ENCODE peak calls at places on chromosomes 12 and 14, in nine cellular contexts. W is GM03348; L is neural crest cell; I is DMS153; A is stimulated activated CD4-positive, alpha-beta T cell treated with anti-CD3 and anti-CD28 coated beads, Interleukin-1b, Interleukin-23, amount 100 ng/mL, for 24 hours; N is AG04450; J is GOT3; D is ureter; Y is BJ. U is an unnamed sample.

GRCh38 chr14:54901380-54902142 is 1.1 kb downstream of the GCH1 start:
- DNase-seq in W (no peak), L (no peak), I (no peak), A (no peak), N (no peak), J (no peak), D (peak), Y (no peak), U (no peak)

GRCh38 chr12:67802723-67803122 is 154.2 kb downstream of the DYRK2 start:
- DNase-seq in W (no peak), L (no peak), I (no peak), A (no peak), N (no peak), J (no peak), D (no peak), Y (no peak), U (no peak)

GRCh38 chr14:60093606-60094005 is 1.9 kb downstream of the PCNX4 start:
- DNase-seq in W (no peak), L (no peak), I (no peak), A (no peak), N (no peak), J (no peak), D (no peak), Y (no peak), U (no peak)

GRCh38 chr14:40218282-40218941 is 786.2 kb upstream of the FBXO33 start:
- DNase-seq in W (no peak), L (no peak), I (peak), A (no peak), N (no peak), J (no peak), D (no peak), Y (no peak), U (no peak)

GRCh38 chr12:3680919-3681594 is 71.9 kb downstream of the CRACR2A start:
- DNase-seq in W (no peak), L (no peak), I (peak), A (no peak), N (no peak), J (no peak), D (no peak), Y (no peak), U (no peak)

GRCh38 chr14:22854963-22855724 is 16.4 kb upstream of the LRP10 start:
- DNase-seq in W (no peak), L (no peak), I (peak), A (no peak), N (no peak), J (no peak), D (no peak), Y (no peak), U (no peak)

GRCh38 chr14:49852351-49853157 is at the start of gene NEMF:
- DNase-seq in W (peak), L (peak), I (peak), A (peak), N (peak), J (peak), D (peak), Y (peak), U (peak)

GRCh38 chr14:77849711-77850110 is 49.8 kb downstream of the ADCK1 start:
- DNase-seq in W (no peak), L (no peak), I (no peak), A (no peak), N (no peak), J (no peak), D (no peak), Y (no peak), U (no peak)

GRCh38 chr14:89425931-89426330 is 8.9 kb upstream of the FOXN3 start:
- DNase-seq in W (peak), L (no peak), I (no peak), A (no peak), N (peak), J (no peak), D (no peak), Y (peak), U (no peak)

GRCh38 chr12:93777249-93777648 is 100.1 kb downstream of the CRADD start:
- DNase-seq in W (peak), L (no peak), I (no peak), A (no peak), N (no peak), J (no peak), D (no peak), Y (no peak), U (no peak)

GRCh38 chr12:79360936-79361335 is 329.8 kb downstream of the PAWR start:
- DNase-seq in W (no peak), L (no peak), I (no peak), A (no peak), N (no peak), J (no peak), D (no peak), Y (no peak), U (no peak)

GRCh38 chr12:18581232-18581962 is 156.4 kb downstream of the PLCZ1 start:
- DNase-seq in W (no peak), L (no peak), I (no peak), A (no peak), N (no peak), J (no peak), D (no peak), Y (no peak), U (no peak)

GRCh38 chr14:94670692-94671285 is 58.6 kb downstream of the SERPINA3 start:
- DNase-seq in W (no peak), L (no peak), I (no peak), A (no peak), N (no peak), J (no peak), D (peak), Y (no peak), U (no peak)

GRCh38 chr14:33307691-33308369 is 369.2 kb downstream of the NPAS3 start:
- DNase-seq in W (peak), L (no peak), I (peak), A (no peak), N (no peak), J (no peak), D (no peak), Y (peak), U (peak)

GRCh38 chr12:46546634-46547273 is 174.2 kb upstream of the SLC38A2 start:
- DNase-seq in W (peak), L (no peak), I (no peak), A (no peak), N (no peak), J (no peak), D (no peak), Y (no peak), U (no peak)

GRCh38 chr12:130706885-130707570 is 9.1 kb downstream of the RIMBP2 start:
- DNase-seq in W (no peak), L (no peak), I (no peak), A (no peak), N (no peak), J (no peak), D (no peak), Y (no peak), U (no peak)

GRCh38 chr12:93657076-93657475 is 20.1 kb upstream of the CRADD start:
- DNase-seq in W (no peak), L (no peak), I (no peak), A (no peak), N (no peak), J (no peak), D (no peak), Y (no peak), U (no peak)

GRCh38 chr14:76832503-76832988 is 6.3 kb downstream of the LRRC74A start:
- DNase-seq in W (no peak), L (no peak), I (no peak), A (no peak), N (no peak), J (no peak), D (no peak), Y (no peak), U (no peak)

GRCh38 chr12:62629413-62629812 is 162.8 kb downstream of the MON2 start:
- DNase-seq in W (no peak), L (no peak), I (no peak), A (no peak), N (no peak), J (no peak), D (no peak), Y (no peak), U (no peak)

GRCh38 chr14:106831322-106831720 is 1304.9 kb downstream of the TMEM121 start:
- DNase-seq in W (no peak), L (no peak), I (no peak), A (peak), N (no peak), J (no peak), D (no peak), Y (no peak), U (peak)

GRCh38 chr14:90551070-90551704 is 154.4 kb downstream of the CALM1 start:
- DNase-seq in W (no peak), L (no peak), I (no peak), A (no peak), N (no peak), J (no peak), D (no peak), Y (no peak), U (no peak)

GRCh38 chr12:73677520-73678291 is 859.9 kb upstream of the ATXN7L3B start:
- DNase-seq in W (no peak), L (no peak), I (no peak), A (no peak), N (no peak), J (no peak), D (no peak), Y (no peak), U (no peak)